ENCODE peak calls at places on chromosomes 5 and 9, in ten cellular contexts. X is aorta; T is ovary; Z is NCI-H1436; Y is A172; A is A549; D is endothelial cell; C is NCI-H510A; I is stimulated activated CD8-positive, alpha-beta memory T cell treated with anti-CD3 and anti-CD28 coated beads, Interleukin-7, amount 100 ng/mL, for 1 hour; R is kidney glomerular epithelial cell. B is an unnamed sample.

GRCh38 chr5:33929925-33930690 is 6.1 kb upstream of the RXFP3 start:
- DNase-seq in X (no peak), T (no peak), Z (no peak), Y (no peak), A (no peak), D (no peak), C (no peak), I (no peak), R (no peak), B (peak; percentile 46)

GRCh38 chr5:150082889-150083288 is 3.5 kb downstream of the CSF1R start:
- DNase-seq in X (no peak), T (no peak), Z (no peak), Y (no peak), A (no peak), D (peak; percentile 39), C (no peak), I (no peak), R (no peak), B (no peak)

GRCh38 chr5:87300744-87301143 is 33.1 kb downstream of the RASA1 start:
- DNase-seq in X (peak; percentile 51), T (no peak), Z (no peak), Y (peak; percentile 93), A (peak; percentile 73), D (no peak), C (no peak), I (no peak), R (peak; percentile 80), B (peak; percentile 96)

GRCh38 chr9:2466703-2467102 is 154.9 kb upstream of the VLDLR start:
- DNase-seq in X (no peak), T (no peak), Z (peak; percentile 45), Y (no peak), A (no peak), D (no peak), C (peak; percentile 59), I (no peak), R (no peak), B (no peak)

GRCh38 chr9:5265939-5266338 is 34.7 kb downstream of the INSL4 start:
- DNase-seq in X (no peak), T (no peak), Z (no peak), Y (no peak), A (no peak), D (no peak), C (no peak), I (no peak), R (no peak), B (no peak)

GRCh38 chr5:77832166-77832770 is 56.1 kb upstream of the TBCA start:
- DNase-seq in X (no peak), T (no peak), Z (no peak), Y (no peak), A (no peak), D (no peak), C (no peak), I (no peak), R (no peak), B (no peak)

GRCh38 chr5:124444147-124444775 is 302.2 kb downstream of the ZNF608 start:
- DNase-seq in X (no peak), T (no peak), Z (no peak), Y (no peak), A (no peak), D (no peak), C (no peak), I (no peak), R (no peak), B (no peak)

GRCh38 chr5:133994297-133994989 is 10.3 kb downstream of the VDAC1 start:
- DNase-seq in X (no peak), T (no peak), Z (no peak), Y (no peak), A (no peak), D (no peak), C (no peak), I (no peak), R (no peak), B (no peak)

GRCh38 chr5:45162974-45163373 is 354.2 kb downstream of the MRPS30 start:
- DNase-seq in X (no peak), T (no peak), Z (no peak), Y (no peak), A (no peak), D (no peak), C (no peak), I (no peak), R (no peak), B (no peak)

GRCh38 chr5:23930985-23931384 is 423.6 kb downstream of the PRDM9 start:
- DNase-seq in X (no peak), T (no peak), Z (no peak), Y (peak; percentile 80), A (no peak), D (no peak), C (no peak), I (no peak), R (no peak), B (no peak)

GRCh38 chr9:123597073-123597472 is 241.1 kb downstream of the CRB2 start:
- DNase-seq in X (no peak), T (no peak), Z (no peak), Y (no peak), A (no peak), D (no peak), C (no peak), I (no peak), R (no peak), B (no peak)

GRCh38 chr5:14165375-14166091 is 22.4 kb downstream of the TRIO start:
- DNase-seq in X (no peak), T (no peak), Z (no peak), Y (peak; percentile 96), A (peak; percentile 89), D (no peak), C (no peak), I (no peak), R (peak; percentile 49), B (peak; percentile 89)

GRCh38 chr9:95425910-95426551 is 90.7 kb downstream of the PTCH1 start:
- DNase-seq in X (no peak), T (no peak), Z (no peak), Y (peak; percentile 66), A (peak; percentile 77), D (peak; percentile 12), C (peak; percentile 20), I (no peak), R (peak; percentile 73), B (peak; percentile 61)

GRCh38 chr9:86126998-86127972 is 27.9 kb upstream of the GOLM1 start:
- DNase-seq in X (peak; percentile 54), T (peak; percentile 48), Z (peak; percentile 96), Y (peak; percentile 97), A (peak; percentile 98), D (peak; percentile 4), C (peak; percentile 96), I (no peak), R (peak; percentile 75), B (peak; percentile 86)

B was measured in fibroblast of mammary gland.